ENCODE peak calls at places on chromosomes 5 and 9, in four cellular contexts. O, I, S and Z are unnamed samples.

GRCh38 chr9:36298566-36298965 is 40.3 kb upstream of the GNE start:
- DNase-seq in O (no peak), I (peak; percentile 23), S (no peak), Z (no peak)

GRCh38 chr9:129405089-129405830 is 215.6 kb downstream of the C9orf50 start:
- DNase-seq in O (peak; percentile 10), I (no peak), S (no peak), Z (no peak)

GRCh38 chr9:92266486-92266885 is 27.0 kb downstream of the IARS1 start:
- DNase-seq in O (no peak), I (no peak), S (no peak), Z (no peak)

GRCh38 chr9:14880951-14881465 is 29.2 kb downstream of the FREM1 start:
- DNase-seq in O (no peak), I (no peak), S (no peak), Z (no peak)

GRCh38 chr5:131774652-131775367 is 22.0 kb downstream of the FNIP1 start:
- DNase-seq in O (no peak), I (no peak), S (no peak), Z (no peak)

GRCh38 chr9:92726971-92727715 is 37.5 kb downstream of the BICD2 start:
- DNase-seq in O (peak; percentile 60), I (no peak), S (no peak), Z (peak; percentile 69)

GRCh38 chr5:149543361-149544198 is 7.7 kb downstream of the CSNK1A1 start:
- DNase-seq in O (no peak), I (no peak), S (no peak), Z (no peak)

GRCh38 chr5:124746916-124747769 is 704 bp upstream of the ZNF608 start:
- DNase-seq in O (peak; percentile 77), I (peak; percentile 90), S (no peak), Z (peak; percentile 84)

GRCh38 chr5:172714491-172715420 is 56.2 kb downstream of the DUSP1 start:
- DNase-seq in O (peak; percentile 83), I (no peak), S (peak; percentile 50), Z (peak; percentile 91)

GRCh38 chr9:16153221-16153620 is 600.4 kb downstream of the CCDC171 start:
- DNase-seq in O (no peak), I (no peak), S (no peak), Z (no peak)

GRCh38 chr5:126972062-126972895 is 58.1 kb downstream of the MARCHF3 start:
- DNase-seq in O (no peak), I (no peak), S (no peak), Z (no peak)

GRCh38 chr5:145362261-145362660 is 472.9 kb downstream of the PRELID2 start:
- DNase-seq in O (no peak), I (peak; percentile 54), S (no peak), Z (no peak)

GRCh38 chr5:42337607-42338006 is 85.6 kb upstream of the GHR start:
- DNase-seq in O (no peak), I (no peak), S (no peak), Z (no peak)

GRCh38 chr9:96875460-96876142 is 21.3 kb upstream of the ZNF782 start:
- DNase-seq in O (peak; percentile 65), I (peak; percentile 63), S (no peak), Z (peak; percentile 75)

GRCh38 chr5:13745508-13745907 is 199.0 kb downstream of the DNAH5 start:
- DNase-seq in O (no peak), I (peak; percentile 31), S (no peak), Z (no peak)

GRCh38 chr5:148961261-148962199 is 101.3 kb downstream of the SH3TC2 start:
- DNase-seq in O (no peak), I (no peak), S (no peak), Z (no peak)

GRCh38 chr5:39478851-39479250 is 54.1 kb upstream of the DAB2 start:
- DNase-seq in O (no peak), I (no peak), S (no peak), Z (no peak)

GRCh38 chr5:142544946-142545652 is 140.8 kb downstream of the FGF1 start:
- DNase-seq in O (no peak), I (no peak), S (no peak), Z (no peak)